ENCODE peak calls at places on chromosomes 13 and 19, in seven cellular contexts. Y is right cardiac atrium, P is cardiac muscle cell, K is body of pancreas, V is left ventricle myocardium inferior, U is psoas muscle, A is GM23248. Z is an unnamed sample.

GRCh38 chr13:44050450-44051063 is 170.9 kb downstream of the LACC1 start:
- DNase-seq in Y (no peak), P (peak; percentile 54), K (peak; percentile 22), V (no peak), U (no peak), A (peak; percentile 62), Z (no peak)

GRCh38 chr19:39745645-39746044 is 7.8 kb upstream of the CLC start:
- DNase-seq in Y (no peak), P (no peak), K (no peak), V (no peak), U (no peak), A (no peak), Z (no peak)

GRCh38 chr13:32947886-32948285 is 68.3 kb upstream of the KL start:
- DNase-seq in Y (no peak), P (no peak), K (peak; percentile 32), V (no peak), U (no peak), A (no peak), Z (no peak)

GRCh38 chr13:50167224-50167947 is 152.1 kb downstream of the KCNRG start:
- DNase-seq in Y (no peak), P (no peak), K (no peak), V (no peak), U (no peak), A (no peak), Z (no peak)

GRCh38 chr19:55175117-55175867 is 4.8 kb downstream of the SYT5 start:
- DNase-seq in Y (no peak), P (no peak), K (no peak), V (no peak), U (no peak), A (no peak), Z (no peak)

GRCh38 chr13:38520041-38520440 is 166.8 kb upstream of the FREM2 start:
- DNase-seq in Y (no peak), P (no peak), K (no peak), V (no peak), U (no peak), A (no peak), Z (no peak)

GRCh38 chr19:8654591-8655339 is 24.3 kb downstream of the NFILZ start:
- DNase-seq in Y (peak; percentile 42), P (peak; percentile 58), K (peak; percentile 34), V (peak; percentile 41), U (peak; percentile 35), A (peak; percentile 64), Z (no peak)

GRCh38 chr13:74675185-74675584 is 541.0 kb upstream of the KLF12 start:
- DNase-seq in Y (no peak), P (no peak), K (no peak), V (no peak), U (no peak), A (peak; percentile 38), Z (no peak)

GRCh38 chr19:9362905-9363304 is at the start of gene ZNF177:
- DNase-seq in Y (no peak), P (peak; percentile 8), K (no peak), V (no peak), U (no peak), A (peak; percentile 19), Z (no peak)

GRCh38 chr13:45623516-45624090 is 8.1 kb upstream of the ERICH6B start:
- DNase-seq in Y (no peak), P (peak; percentile 29), K (no peak), V (no peak), U (no peak), A (peak; percentile 51), Z (no peak)

GRCh38 chr13:92948034-92948433 is 278.6 kb upstream of the GPC6 start:
- DNase-seq in Y (no peak), P (no peak), K (no peak), V (no peak), U (no peak), A (no peak), Z (no peak)

GRCh38 chr19:5440299-5440698 is 14.9 kb upstream of the ZNRF4 start:
- DNase-seq in Y (no peak), P (no peak), K (no peak), V (no peak), U (no peak), A (no peak), Z (no peak)

GRCh38 chr19:58544591-58545285 is 874 bp downstream of the TRIM28 start:
- DNase-seq in Y (no peak), P (peak; percentile 66), K (peak; percentile 42), V (no peak), U (no peak), A (peak; percentile 83), Z (no peak)

GRCh38 chr19:58546131-58546530 is 2.3 kb downstream of the TRIM28 start:
- DNase-seq in Y (no peak), P (no peak), K (no peak), V (no peak), U (no peak), A (no peak), Z (no peak)

GRCh38 chr19:58545286-58546068 is 1.6 kb downstream of the TRIM28 start:
- DNase-seq in Y (no peak), P (no peak), K (no peak), V (no peak), U (no peak), A (peak; percentile 47), Z (no peak)

GRCh38 chr19:58547323-58548312 is 3.8 kb downstream of the TRIM28 start:
- DNase-seq in Y (no peak), P (no peak), K (no peak), V (no peak), U (no peak), A (no peak), Z (no peak)

DNA sequence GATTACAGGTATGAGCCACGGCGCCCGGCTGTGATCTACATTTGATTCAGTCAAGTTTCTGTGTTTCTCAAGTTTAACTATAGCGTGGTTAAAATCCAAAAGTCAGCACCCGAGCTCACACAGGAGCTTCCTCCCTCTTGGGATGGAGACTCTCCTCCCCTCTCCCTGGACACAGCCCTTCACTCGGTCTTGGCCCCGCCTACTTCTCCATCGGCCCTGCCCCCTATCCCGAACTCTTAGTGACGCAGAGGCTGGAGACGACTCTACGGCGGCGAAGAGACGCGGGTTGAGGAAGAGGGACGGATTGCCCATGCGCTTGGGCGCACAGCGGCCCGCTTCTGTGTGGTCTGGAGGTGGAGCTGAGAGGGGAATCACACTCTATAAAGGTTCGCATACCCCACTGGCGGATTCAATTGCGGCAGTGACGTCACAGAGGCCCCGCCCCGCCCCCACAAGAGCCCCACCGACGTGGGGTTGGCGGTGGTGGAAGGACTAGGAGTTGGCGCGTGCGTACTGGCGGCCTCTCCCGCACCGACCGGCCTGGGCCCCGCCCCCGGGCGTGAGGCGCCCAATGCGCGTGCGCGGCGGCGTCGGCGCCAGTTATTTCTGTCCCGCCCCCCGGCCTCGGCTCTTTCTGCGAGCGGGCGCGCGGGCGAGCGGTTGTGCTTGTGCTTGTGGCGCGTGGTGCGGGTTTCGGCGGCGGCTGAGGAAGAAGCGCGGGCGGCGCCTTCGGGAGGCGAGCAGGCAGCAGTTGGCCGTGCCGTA is at the start of gene TRIM28:
- DNase-seq in Y (peak; percentile 99), P (peak; percentile 100), K (peak; percentile 98), V (peak; percentile 98), U (peak; percentile 98), A (peak; percentile 99), Z (no peak)
- H3K27ac ChIP-seq in Y (peak within 1 kb of the TSS; percentile 98), P (peak within 1 kb of the TSS; percentile 90), K (peak within 1 kb of the TSS; percentile 98), V (peak within 1 kb of the TSS; percentile 97), U (peak within 1 kb of the TSS; percentile 97), A (peak within 1 kb of the TSS; percentile 89), Z (peak within 1 kb of the TSS; percentile 99)

GRCh38 chr19:51695702-51696315 is 2.7 kb downstream of the SPACA6 start:
- DNase-seq in Y (no peak), P (no peak), K (no peak), V (no peak), U (no peak), A (no peak), Z (no peak)
- H3K27ac ChIP-seq in Y (no peak overlapping the region), P (no peak overlapping the region), K (no peak overlapping the region), V (no peak overlapping the region), U (no peak overlapping the region), A (no peak overlapping the region), Z (no peak overlapping the region)

DNA sequence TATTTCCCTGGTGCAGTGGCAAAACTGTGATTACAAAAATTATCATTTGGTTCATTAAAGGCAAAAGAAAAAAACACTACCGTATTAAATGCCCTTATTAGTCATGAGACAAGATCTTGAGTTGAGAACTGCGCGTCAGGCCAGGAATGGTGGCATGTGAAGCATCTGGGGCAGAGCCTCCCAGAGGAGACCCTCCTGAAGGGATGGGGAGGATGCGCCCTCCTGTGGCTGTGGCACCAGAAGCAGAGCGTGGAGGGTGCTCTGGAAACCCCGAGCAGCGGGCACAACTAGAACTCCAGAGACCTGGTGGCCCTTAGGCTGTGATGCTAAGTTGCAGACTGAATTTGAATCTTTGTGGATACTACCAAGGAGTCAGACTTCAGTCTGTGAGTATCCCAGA is 11.5 kb downstream of the CUL4A start:
- DNase-seq in Y (no peak), P (no peak), K (no peak), V (peak; percentile 54), U (no peak), A (no peak), Z (no peak)
- H3K27ac ChIP-seq in Y (peak overlapping the region; percentile 60), P (no peak overlapping the region), K (no peak overlapping the region), V (peak overlapping the region; percentile 100), U (peak overlapping the region; percentile 44), A (no peak overlapping the region), Z (no peak overlapping the region)

GRCh38 chr19:4089946-4090345 is 23.2 kb upstream of the ZBTB7A start:
- DNase-seq in Y (no peak), P (no peak), K (no peak), V (no peak), U (no peak), A (no peak), Z (no peak)
- H3K27ac ChIP-seq in Y (no peak overlapping the region), P (no peak overlapping the region), K (no peak overlapping the region), V (peak overlapping the region; percentile 39), U (no peak overlapping the region), A (no peak overlapping the region), Z (peak overlapping the region; percentile 33)

GRCh38 chr19:44746616-44746945 is 1.9 kb upstream of the BCL3 start:
- DNase-seq in Y (no peak), P (no peak), K (no peak), V (no peak), U (no peak), A (no peak), Z (no peak)
- H3K27ac ChIP-seq in Y (peak overlapping the region; percentile 59), P (no peak overlapping the region), K (peak overlapping the region; percentile 49), V (peak overlapping the region; percentile 98), U (peak overlapping the region; percentile 94), A (no peak overlapping the region), Z (peak overlapping the region; percentile 30)

DNA sequence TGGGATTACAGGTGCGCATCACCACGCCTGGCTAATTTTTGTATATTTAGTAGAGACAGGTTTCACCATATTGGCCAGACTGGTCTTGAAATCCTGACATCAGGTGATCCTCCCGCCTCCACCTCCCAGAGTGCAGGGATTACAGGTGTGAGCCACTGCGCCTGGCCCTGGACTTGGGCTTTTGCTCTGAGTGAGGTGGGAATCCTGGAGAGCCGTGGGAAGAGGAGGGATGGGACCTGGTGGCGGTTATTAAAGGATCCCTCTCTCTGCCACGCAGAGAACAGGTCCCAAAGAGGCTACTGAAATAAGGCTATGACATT is 1.7 kb upstream of the TLE5 start:
- DNase-seq in Y (no peak), P (no peak), K (no peak), V (no peak), U (no peak), A (no peak), Z (no peak)
- H3K27ac ChIP-seq in Y (no peak overlapping the region), P (no peak overlapping the region), K (no peak overlapping the region), V (peak overlapping the region; percentile 97), U (no peak overlapping the region), A (no peak overlapping the region), Z (no peak overlapping the region)